ENCODE peak calls at places on chromosomes 12 and 14, in five cellular contexts. U is dermis microvascular lymphatic vessel endothelial cell, M is HCEC 1CT, T is T-helper 9 cell, I is posterior cingulate gyrus. O is an unnamed sample.

GRCh38 chr14:103343905-103344797 is 10.1 kb downstream of the EIF5 start:
- DNase-seq in U (no peak), M (no peak), T (no peak), I (no peak), O (no peak)

GRCh38 chr14:100616854-100617714 is 29.9 kb upstream of the BEGAIN start:
- DNase-seq in U (no peak), M (no peak), T (no peak), I (no peak), O (no peak)

GRCh38 chr14:65860956-65861631 is 448.6 kb downstream of the FUT8 start:
- DNase-seq in U (no peak), M (no peak), T (no peak), I (no peak), O (peak)

GRCh38 chr12:92506460-92506859 is 196.3 kb upstream of the PLEKHG7 start:
- DNase-seq in U (no peak), M (peak), T (no peak), I (no peak), O (no peak)

GRCh38 chr14:68027276-68027675 is 207.7 kb downstream of the RAD51B start:
- DNase-seq in U (no peak), M (peak), T (no peak), I (no peak), O (no peak)

GRCh38 chr14:80978403-80978802 is 23.0 kb downstream of the TSHR start:
- DNase-seq in U (no peak), M (no peak), T (no peak), I (no peak), O (no peak)

GRCh38 chr14:52055215-52055614 is 13.6 kb downstream of the NID2 start:
- DNase-seq in U (no peak), M (peak), T (no peak), I (no peak), O (no peak)

GRCh38 chr14:105914738-105915385 is 388.5 kb downstream of the TMEM121 start:
- DNase-seq in U (no peak), M (no peak), T (no peak), I (no peak), O (no peak)

GRCh38 chr12:132460571-132460970 is 29.4 kb upstream of the FBRSL1 start:
- DNase-seq in U (no peak), M (no peak), T (no peak), I (no peak), O (no peak)

GRCh38 chr12:83664650-83665049 is 977.9 kb downstream of the TMTC2 start:
- DNase-seq in U (no peak), M (no peak), T (no peak), I (no peak), O (no peak)

GRCh38 chr12:120479458-120479857 is 9.9 kb upstream of the SRSF9 start:
- DNase-seq in U (no peak), M (no peak), T (no peak), I (no peak), O (no peak)

GRCh38 chr12:110744697-110745264 is 2.1 kb upstream of the PPP1CC start:
- DNase-seq in U (no peak), M (no peak), T (no peak), I (no peak), O (no peak)

GRCh38 chr14:68487805-68488590 is 304.9 kb downstream of the ZFP36L1 start:
- DNase-seq in U (no peak), M (peak), T (no peak), I (no peak), O (no peak)

GRCh38 chr12:319116-319515 is 56.5 kb upstream of the SLC6A13 start:
- DNase-seq in U (no peak), M (no peak), T (no peak), I (no peak), O (no peak)

GRCh38 chr14:102749393-102749792 is 27.9 kb upstream of the TRAF3 start:
- DNase-seq in U (no peak), M (no peak), T (no peak), I (no peak), O (no peak)

GRCh38 chr14:51533160-51533559 is 118.5 kb upstream of the FRMD6 start:
- DNase-seq in U (no peak), M (peak), T (no peak), I (no peak), O (no peak)

GRCh38 chr12:22160396-22161003 is 114.5 kb downstream of the CMAS start:
- DNase-seq in U (no peak), M (no peak), T (no peak), I (no peak), O (no peak)

GRCh38 chr12:115726691-115727090 is 550.8 kb downstream of the MED13L start:
- DNase-seq in U (no peak), M (no peak), T (no peak), I (no peak), O (no peak)

GRCh38 chr12:120529641-120530314 is 820 bp upstream of the COQ5 start:
- DNase-seq in U (peak), M (peak), T (no peak), I (no peak), O (no peak)

GRCh38 chr12:6963741-6964446 is 6.6 kb downstream of the PHB2 start:
- DNase-seq in U (no peak), M (no peak), T (no peak), I (no peak), O (no peak)

GRCh38 chr14:52848626-52849025 is 57.2 kb upstream of the GNPNAT1 start:
- DNase-seq in U (no peak), M (no peak), T (no peak), I (no peak), O (no peak)

GRCh38 chr14:87260460-87260859 is 732.5 kb downstream of the GALC start:
- DNase-seq in U (no peak), M (no peak), T (no peak), I (no peak), O (no peak)

GRCh38 chr12:68428724-68429580 is 96.8 kb upstream of the MDM1 start:
- DNase-seq in U (no peak), M (no peak), T (no peak), I (no peak), O (no peak)